ENCODE peak calls at places on chromosomes 3 and 15, in six cellular contexts. L, K, P, R, G and D are unnamed samples.

GRCh38 chr3:61848885-61849284 is 287.5 kb downstream of the PTPRG start:
- DNase-seq in L (no peak), K (peak; percentile 94), P (peak; percentile 97), R (no peak), G (no peak), D (peak; percentile 97)

GRCh38 chr3:140164922-140165590 is 230.1 kb downstream of the CLSTN2 start:
- DNase-seq in L (no peak), K (no peak), P (peak; percentile 55), R (no peak), G (no peak), D (no peak)

GRCh38 chr15:65936317-65936716 is 67.0 kb downstream of the RAB11A start:
- DNase-seq in L (no peak), K (no peak), P (no peak), R (no peak), G (no peak), D (no peak)

GRCh38 chr15:71329041-71329440 is 213.8 kb downstream of the THSD4 start:
- DNase-seq in L (peak; percentile 39), K (no peak), P (peak; percentile 21), R (peak; percentile 61), G (peak; percentile 20), D (peak; percentile 29)

GRCh38 chr3:96865605-96866004 is 51.2 kb downstream of the EPHA6 start:
- DNase-seq in L (no peak), K (no peak), P (no peak), R (no peak), G (no peak), D (no peak)

GRCh38 chr3:9349321-9350117 is 13.3 kb upstream of the THUMPD3 start:
- DNase-seq in L (no peak), K (peak; percentile 88), P (peak; percentile 90), R (no peak), G (no peak), D (peak; percentile 70)

GRCh38 chr3:120488296-120488695 is 37.5 kb upstream of the FSTL1 start:
- DNase-seq in L (no peak), K (no peak), P (peak; percentile 48), R (no peak), G (no peak), D (no peak)

GRCh38 chr15:75170711-75171341 is 30.9 kb upstream of the C15orf39 start:
- DNase-seq in L (no peak), K (peak; percentile 34), P (no peak), R (no peak), G (no peak), D (peak; percentile 38)

GRCh38 chr3:15997274-15997943 is 177.1 kb upstream of the GALNT15 start:
- DNase-seq in L (no peak), K (no peak), P (peak; percentile 14), R (no peak), G (no peak), D (no peak)

GRCh38 chr15:98649621-98649995 is 1.3 kb downstream of the IGF1R start:
- DNase-seq in L (peak; percentile 92), K (peak; percentile 21), P (no peak), R (no peak), G (peak; percentile 50), D (peak; percentile 36)

GRCh38 chr3:157370867-157371266 is 65.8 kb upstream of the PTX3 start:
- DNase-seq in L (no peak), K (peak; percentile 52), P (no peak), R (no peak), G (no peak), D (no peak)

GRCh38 chr3:133413166-133414020 is 13.5 kb downstream of the BFSP2 start:
- DNase-seq in L (no peak), K (peak; percentile 37), P (peak; percentile 24), R (no peak), G (no peak), D (peak; percentile 50)

GRCh38 chr3:184284696-184285095 is 8.9 kb downstream of the ECE2 start:
- DNase-seq in L (no peak), K (peak; percentile 66), P (peak; percentile 74), R (no peak), G (no peak), D (peak; percentile 85)

GRCh38 chr3:130981469-130981868 is 45.2 kb downstream of the ASTE1 start:
- DNase-seq in L (no peak), K (no peak), P (no peak), R (no peak), G (no peak), D (no peak)

GRCh38 chr3:192296845-192297244 is 430.5 kb downstream of the FGF12 start:
- DNase-seq in L (no peak), K (no peak), P (no peak), R (no peak), G (no peak), D (no peak)

GRCh38 chr3:166201476-166201875 is 364.3 kb upstream of the BCHE start:
- DNase-seq in L (no peak), K (no peak), P (no peak), R (no peak), G (no peak), D (no peak)

GRCh38 chr3:121794264-121794983 is 40.4 kb downstream of the IQCB1 start:
- DNase-seq in L (no peak), K (no peak), P (no peak), R (no peak), G (no peak), D (no peak)

GRCh38 chr3:177538743-177539730 is 341.8 kb upstream of the TBL1XR1 start:
- DNase-seq in L (no peak), K (no peak), P (no peak), R (no peak), G (no peak), D (no peak)

GRCh38 chr3:82053236-82053635 is 291.8 kb upstream of the GBE1 start:
- DNase-seq in L (no peak), K (no peak), P (no peak), R (no peak), G (no peak), D (no peak)

GRCh38 chr15:55514414-55514850 is 6.4 kb upstream of the DNAAF4 start:
- DNase-seq in L (no peak), K (no peak), P (no peak), R (no peak), G (no peak), D (no peak)

GRCh38 chr15:55518009-55518408 is 10.0 kb upstream of the DNAAF4 start:
- DNase-seq in L (no peak), K (no peak), P (no peak), R (no peak), G (no peak), D (no peak)

GRCh38 chr15:55522741-55523450 is 14.9 kb upstream of the DNAAF4 start:
- DNase-seq in L (no peak), K (no peak), P (no peak), R (no peak), G (no peak), D (no peak)

GRCh38 chr15:55515991-55516776 is 8.2 kb upstream of the DNAAF4 start:
- DNase-seq in L (no peak), K (no peak), P (no peak), R (no peak), G (no peak), D (no peak)

GRCh38 chr15:55518641-55519040 is 10.6 kb upstream of the DNAAF4 start:
- DNase-seq in L (no peak), K (no peak), P (no peak), R (no peak), G (no peak), D (no peak)
- TF ChIP-seq CTCF in L (peak; percentile 7), K (peak; percentile 18), P (peak; percentile 25), R (no peak), G (peak; percentile 5), D (peak; percentile 33)

DNA sequence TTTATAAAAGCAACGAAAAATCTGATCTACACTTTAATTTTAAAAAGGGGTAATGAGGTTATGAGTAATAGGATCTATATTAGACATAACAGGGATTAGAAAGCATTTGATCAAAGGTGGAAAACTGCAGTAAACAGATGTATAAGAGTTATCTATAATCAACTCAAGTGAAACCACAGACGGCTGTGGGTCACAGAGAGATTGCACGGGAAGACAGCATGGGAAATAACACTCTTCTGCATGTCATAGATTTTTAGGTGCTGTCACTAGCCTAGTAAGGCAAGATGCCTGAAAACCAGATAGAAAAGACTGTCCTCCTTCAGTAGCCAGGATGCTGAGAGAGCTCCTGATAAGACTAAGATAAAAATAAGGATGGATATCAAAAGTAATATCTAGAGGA is 1.8 kb downstream of the LYSMD2 start:
- DNase-seq in L (no peak), K (no peak), P (no peak), R (no peak), G (no peak), D (no peak)
- H3K4me3 ChIP-seq in L (peak overlapping the region; percentile 74), K (no peak overlapping the region), P (no peak overlapping the region), R (no peak overlapping the region), G (no peak overlapping the region), D (no peak overlapping the region)

GRCh38 chr15:92097473-92098178 is 244.1 kb downstream of the SLCO3A1 start:
- DNase-seq in L (no peak), K (peak; percentile 58), P (peak; percentile 55), R (no peak), G (no peak), D (peak; percentile 67)
- TF ChIP-seq CTCF in L (peak; percentile 67), K (peak; percentile 85), P (peak; percentile 74), R (peak; percentile 82), G (peak; percentile 73), D (peak; percentile 82)

DNA sequence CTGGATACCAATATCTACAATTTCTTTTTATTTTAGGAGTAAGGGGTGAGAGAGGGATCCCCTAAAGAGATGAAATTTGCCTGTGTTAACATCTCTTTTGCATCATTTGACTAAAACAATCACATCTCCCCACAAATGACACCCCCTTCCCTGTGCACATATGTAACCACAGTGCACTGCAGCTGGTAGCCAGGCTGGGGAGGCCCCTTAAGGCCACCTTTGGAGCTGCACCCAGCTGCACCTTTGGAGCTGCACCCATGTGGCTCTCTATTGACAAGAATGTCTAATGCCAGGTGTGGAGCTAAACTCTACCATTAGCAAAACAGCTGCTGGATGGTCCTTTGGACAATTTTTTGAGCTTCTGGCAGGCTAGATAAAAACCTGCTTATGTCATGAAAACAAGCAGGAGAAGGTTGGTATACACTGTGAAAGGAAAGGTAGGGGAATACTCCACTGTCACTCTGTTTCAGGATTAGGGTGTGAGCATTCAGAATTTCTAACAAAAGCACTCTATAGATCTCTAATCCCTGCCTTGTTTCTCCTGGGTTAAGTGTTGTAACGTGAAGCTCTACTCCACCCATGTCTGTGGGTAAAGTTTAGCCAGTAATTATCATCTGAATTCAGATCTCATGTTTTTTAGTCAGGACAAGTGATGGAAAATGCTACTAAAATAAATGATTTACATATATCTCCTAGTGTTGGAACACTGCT is 52.1 kb downstream of the TFG start:
- DNase-seq in L (no peak), K (no peak), P (no peak), R (no peak), G (no peak), D (no peak)
- H3K4me3 ChIP-seq in L (no peak overlapping the region), K (no peak overlapping the region), P (no peak overlapping the region), R (no peak overlapping the region), G (no peak overlapping the region), D (no peak overlapping the region)